ENCODE peak calls at places on chromosomes 4 and X, in ten cellular contexts. O is neuronal stem cell, G is heart right ventricle, P is NCI-H2171 treated with DMSO at 0.1 percent for 48 hours, T is IMR-90, D is AG08396, S is RPMI7951, W is AG04450, U is lung microvascular endothelial cell, I is activated T-helper 1 cell treated with Interleukin-2 at 50 U/mL for 16 hours. M is an unnamed sample.

GRCh38 chrX:100194073-100194775 is 215.8 kb downstream of the PCDH19 start:
- DNase-seq in O (no peak), G (no peak), P (no peak), T (no peak), D (no peak), S (no peak), W (no peak), U (no peak), I (no peak), M (no peak)

GRCh38 chr4:176376032-176376614 is 56.4 kb downstream of the SPCS3 start:
- DNase-seq in O (no peak), G (no peak), P (peak; percentile 6), T (peak; percentile 53), D (peak; percentile 10), S (peak; percentile 22), W (no peak), U (peak; percentile 49), I (no peak), M (no peak)

GRCh38 chr4:113869743-113870375 is 108.3 kb upstream of the CAMK2D start:
- DNase-seq in O (no peak), G (no peak), P (no peak), T (peak; percentile 74), D (peak; percentile 18), S (peak; percentile 64), W (no peak), U (peak; percentile 77), I (no peak), M (no peak)

GRCh38 chr4:38101563-38101962 is 141.4 kb downstream of the PTTG2 start:
- DNase-seq in O (no peak), G (no peak), P (no peak), T (peak; percentile 87), D (no peak), S (peak; percentile 93), W (peak; percentile 38), U (no peak), I (no peak), M (peak; percentile 80)

GRCh38 chr4:84917087-84917821 is 49.2 kb downstream of the WDFY3 start:
- DNase-seq in O (no peak), G (no peak), P (no peak), T (peak; percentile 8), D (no peak), S (no peak), W (no peak), U (no peak), I (no peak), M (no peak)

GRCh38 chrX:63283331-63283730 is 67.8 kb downstream of the SPIN4 start:
- DNase-seq in O (no peak), G (no peak), P (no peak), T (no peak), D (no peak), S (peak; percentile 43), W (no peak), U (no peak), I (no peak), M (no peak)

GRCh38 chr4:69718376-69719293 is 41.8 kb downstream of the SULT1B1 start:
- DNase-seq in O (no peak), G (no peak), P (no peak), T (peak; percentile 19), D (no peak), S (no peak), W (no peak), U (peak; percentile 82), I (no peak), M (no peak)

GRCh38 chr4:2301221-2301642 is 39.3 kb upstream of the MXD4 start:
- DNase-seq in O (no peak), G (no peak), P (no peak), T (no peak), D (no peak), S (no peak), W (no peak), U (no peak), I (no peak), M (no peak)

GRCh38 chrX:15645266-15645665 is 19.3 kb downstream of the CLTRN start:
- DNase-seq in O (no peak), G (no peak), P (no peak), T (no peak), D (no peak), S (no peak), W (no peak), U (no peak), I (no peak), M (no peak)

GRCh38 chr4:139014391-139015268 is 951 bp upstream of the NOCT start:
- DNase-seq in O (no peak), G (no peak), P (no peak), T (peak; percentile 94), D (peak; percentile 84), S (peak; percentile 91), W (peak; percentile 84), U (peak; percentile 93), I (no peak), M (peak; percentile 78)

GRCh38 chrX:21905209-21905735 is 35.2 kb upstream of the SMS start:
- DNase-seq in O (peak; percentile 31), G (no peak), P (no peak), T (no peak), D (no peak), S (no peak), W (no peak), U (no peak), I (no peak), M (no peak)

GRCh38 chr4:48228887-48229462 is 40.7 kb downstream of the TEC start:
- DNase-seq in O (no peak), G (no peak), P (no peak), T (peak; percentile 1), D (no peak), S (peak; percentile 39), W (no peak), U (no peak), I (no peak), M (no peak)

GRCh38 chr4:181162266-181163063 is 1080.7 kb upstream of the TENM3 start:
- DNase-seq in O (no peak), G (no peak), P (no peak), T (no peak), D (no peak), S (peak; percentile 11), W (no peak), U (no peak), I (no peak), M (no peak)

GRCh38 chr4:147923854-147924253 is 192.0 kb downstream of the ARHGAP10 start:
- DNase-seq in O (no peak), G (no peak), P (no peak), T (no peak), D (no peak), S (no peak), W (no peak), U (no peak), I (no peak), M (no peak)

GRCh38 chrX:53088136-53088974 is 5.6 kb upstream of the KANTR start:
- DNase-seq in O (no peak), G (peak; percentile 79), P (peak; percentile 84), T (peak; percentile 78), D (peak; percentile 55), S (peak; percentile 23), W (no peak), U (peak; percentile 64), I (peak; percentile 71), M (no peak)

GRCh38 chr4:139582044-139582443 is 26.0 kb upstream of the SETD7 start:
- DNase-seq in O (no peak), G (no peak), P (peak; percentile 68), T (peak; percentile 61), D (no peak), S (no peak), W (no peak), U (no peak), I (no peak), M (no peak)

GRCh38 chr4:24730256-24731001 is 64.9 kb upstream of the SOD3 start:
- DNase-seq in O (no peak), G (peak; percentile 63), P (peak; percentile 79), T (peak; percentile 54), D (peak; percentile 66), S (peak; percentile 72), W (peak; percentile 47), U (no peak), I (no peak), M (no peak)

GRCh38 chrX:53089224-53089842 is 4.6 kb upstream of the KANTR start:
- DNase-seq in O (no peak), G (no peak), P (peak; percentile 76), T (peak; percentile 68), D (peak; percentile 63), S (peak; percentile 66), W (no peak), U (peak; percentile 67), I (no peak), M (no peak)

GRCh38 chr4:82786794-82787193 is 11.8 kb downstream of the SCD5 start:
- DNase-seq in O (no peak), G (no peak), P (no peak), T (no peak), D (no peak), S (no peak), W (no peak), U (peak; percentile 36), I (no peak), M (no peak)

GRCh38 chrX:10795721-10796120 is 175.3 kb upstream of the MID1 start:
- DNase-seq in O (no peak), G (no peak), P (no peak), T (no peak), D (no peak), S (no peak), W (no peak), U (no peak), I (no peak), M (no peak)

GRCh38 chrX:19956923-19957322 is 33.9 kb downstream of the BCLAF3 start:
- DNase-seq in O (no peak), G (peak; percentile 11), P (no peak), T (no peak), D (peak; percentile 15), S (no peak), W (no peak), U (no peak), I (no peak), M (no peak)

GRCh38 chr4:143021384-143021783 is 163.3 kb upstream of the USP38 start:
- DNase-seq in O (no peak), G (no peak), P (no peak), T (no peak), D (no peak), S (no peak), W (no peak), U (no peak), I (no peak), M (no peak)

GRCh38 chrX:8960809-8961413 is 73.0 kb downstream of the FAM9B start:
- DNase-seq in O (no peak), G (no peak), P (no peak), T (no peak), D (no peak), S (peak; percentile 91), W (no peak), U (no peak), I (no peak), M (no peak)

GRCh38 chr4:74152841-74153240 is 5.1 kb upstream of the MTHFD2L start:
- DNase-seq in O (no peak), G (no peak), P (no peak), T (peak; percentile 40), D (no peak), S (no peak), W (no peak), U (no peak), I (no peak), M (no peak)

GRCh38 chr4:43380093-43380492 is 487.6 kb downstream of the GRXCR1 start:
- DNase-seq in O (no peak), G (no peak), P (no peak), T (no peak), D (no peak), S (no peak), W (no peak), U (no peak), I (no peak), M (no peak)

GRCh38 chr4:70863099-70863790 is 23.6 kb upstream of the GRSF1 start:
- DNase-seq in O (no peak), G (no peak), P (no peak), T (no peak), D (no peak), S (no peak), W (no peak), U (no peak), I (no peak), M (no peak)

GRCh38 chr4:185457136-185457535 is 14.4 kb downstream of the CCDC110 start:
- DNase-seq in O (no peak), G (no peak), P (peak; percentile 70), T (no peak), D (no peak), S (no peak), W (no peak), U (no peak), I (no peak), M (no peak)

GRCh38 chrX:70426286-70427278 is 3.5 kb downstream of the GDPD2 start:
- DNase-seq in O (no peak), G (no peak), P (no peak), T (no peak), D (no peak), S (no peak), W (no peak), U (no peak), I (no peak), M (no peak)